ENCODE peak calls at places on chromosomes 4 and X, in eight cellular contexts. L is IMR-90; M is SW480; F is stimulated activated CD4-positive, alpha-beta T cell treated with anti-CD3 and anti-CD28 coated beads, Interleukin-1b, Interleukin-23, amount 100 ng/mL, for 24 hours; N is activated CD4-positive, alpha-beta T cell treated with anti-CD3 and anti-CD28 coated beads, Interleukin-2, amount 50 U/mL, for 1 hour; O is substantia nigra; C is NCI-H1092; A is lower leg skin. P is an unnamed sample.

GRCh38 chrX:1442016-1442665 is 10.6 kb downstream of the ASMTL start:
- DNase-seq in L (no peak), M (no peak), F (no peak), N (no peak), O (no peak), C (no peak), A (peak), P (no peak)

GRCh38 chr4:110854021-110854678 is 231.3 kb upstream of the PITX2 start:
- DNase-seq in L (peak), M (peak), F (no peak), N (no peak), O (no peak), C (no peak), A (no peak), P (no peak)

GRCh38 chr4:144757969-144758368 is 112.0 kb downstream of the HHIP start:
- DNase-seq in L (peak), M (no peak), F (no peak), N (no peak), O (no peak), C (no peak), A (no peak), P (no peak)

GRCh38 chr4:81040175-81040659 is 9.7 kb downstream of the BMP3 start:
- DNase-seq in L (peak), M (peak), F (no peak), N (no peak), O (no peak), C (peak), A (no peak), P (no peak)

GRCh38 chrX:107686792-107687191 is 58.5 kb downstream of the PRPS1 start:
- DNase-seq in L (peak), M (no peak), F (no peak), N (no peak), O (no peak), C (no peak), A (peak), P (no peak)

GRCh38 chr4:125433453-125433852 is 118.7 kb downstream of the FAT4 start:
- DNase-seq in L (peak), M (no peak), F (no peak), N (no peak), O (no peak), C (no peak), A (no peak), P (no peak)

GRCh38 chrX:119734897-119735339 is 23.5 kb upstream of the SOWAHD start:
- DNase-seq in L (no peak), M (no peak), F (no peak), N (no peak), O (peak), C (peak), A (no peak), P (peak)

GRCh38 chr4:120921456-120922389 is 803 bp downstream of the PRDM5 start:
- DNase-seq in L (peak), M (peak), F (peak), N (peak), O (no peak), C (no peak), A (peak), P (peak)

GRCh38 chr4:86893136-86893535 is 914 bp upstream of the C4orf36 start:
- DNase-seq in L (no peak), M (no peak), F (no peak), N (no peak), O (no peak), C (no peak), A (no peak), P (no peak)

GRCh38 chrX:150421816-150422215 is 58.7 kb downstream of the MAMLD1 start:
- DNase-seq in L (peak), M (no peak), F (no peak), N (no peak), O (no peak), C (no peak), A (no peak), P (no peak)

GRCh38 chr4:11293866-11294265 is 134.8 kb downstream of the HS3ST1 start:
- DNase-seq in L (no peak), M (no peak), F (no peak), N (no peak), O (no peak), C (no peak), A (no peak), P (no peak)

GRCh38 chr4:61443813-61444510 is 243.8 kb downstream of the ADGRL3 start:
- DNase-seq in L (peak), M (peak), F (no peak), N (no peak), O (no peak), C (no peak), A (no peak), P (no peak)

GRCh38 chrX:39809326-39809725 is 288.4 kb downstream of the BCOR start:
- DNase-seq in L (peak), M (no peak), F (no peak), N (no peak), O (no peak), C (no peak), A (no peak), P (no peak)

GRCh38 chrX:103518571-103518970 is 718 bp downstream of the RAB40A start:
- DNase-seq in L (no peak), M (no peak), F (no peak), N (no peak), O (no peak), C (no peak), A (no peak), P (no peak)

GRCh38 chr4:77163636-77164035 is 6.6 kb downstream of the CCNG2 start:
- DNase-seq in L (no peak), M (no peak), F (no peak), N (no peak), O (no peak), C (no peak), A (no peak), P (no peak)

GRCh38 chr4:179750374-179750773 is 2308.1 kb upstream of the AGA start:
- DNase-seq in L (peak), M (no peak), F (no peak), N (no peak), O (no peak), C (no peak), A (no peak), P (no peak)

GRCh38 chr4:85474356-85474755 is 594 bp upstream of the ARHGAP24 start:
- DNase-seq in L (no peak), M (no peak), F (no peak), N (no peak), O (no peak), C (no peak), A (no peak), P (no peak)

GRCh38 chrX:24728530-24728929 is 34.8 kb downstream of the POLA1 start:
- DNase-seq in L (no peak), M (no peak), F (no peak), N (no peak), O (no peak), C (no peak), A (no peak), P (no peak)

GRCh38 chr4:35166437-35166836 is 1077.9 kb downstream of the ARAP2 start:
- DNase-seq in L (no peak), M (no peak), F (no peak), N (no peak), O (no peak), C (no peak), A (no peak), P (no peak)

GRCh38 chrX:107713205-107714195 is 62.1 kb downstream of the TSC22D3 start:
- DNase-seq in L (no peak), M (no peak), F (no peak), N (peak), O (no peak), C (no peak), A (peak), P (no peak)

GRCh38 chr4:86963697-86964096 is 28.9 kb downstream of the AFF1 start:
- DNase-seq in L (peak), M (no peak), F (no peak), N (no peak), O (no peak), C (no peak), A (no peak), P (no peak)

GRCh38 chr4:75976177-75976576 is 14.6 kb downstream of the SDAD1 start:
- DNase-seq in L (no peak), M (no peak), F (no peak), N (no peak), O (no peak), C (no peak), A (no peak), P (no peak)

GRCh38 chrX:129726307-129727111 is 12.3 kb upstream of the XPNPEP2 start:
- DNase-seq in L (peak), M (peak), F (no peak), N (peak), O (peak), C (peak), A (peak), P (no peak)

GRCh38 chr4:51906167-51906647 is 63.3 kb downstream of the DCUN1D4 start:
- DNase-seq in L (peak), M (no peak), F (no peak), N (no peak), O (no peak), C (no peak), A (no peak), P (no peak)

GRCh38 chrX:19178402-19178801 is 56.1 kb upstream of the ADGRG2 start:
- DNase-seq in L (no peak), M (no peak), F (no peak), N (no peak), O (no peak), C (no peak), A (no peak), P (no peak)

GRCh38 chrX:12946838-12947544 is 27.9 kb upstream of the TMSB4X start:
- DNase-seq in L (peak), M (peak), F (no peak), N (peak), O (no peak), C (peak), A (peak), P (peak)

GRCh38 chr4:45442466-45442865 is 681.4 kb downstream of the GABRG1 start:
- DNase-seq in L (no peak), M (no peak), F (no peak), N (no peak), O (no peak), C (no peak), A (no peak), P (no peak)

GRCh38 chr4:25890653-25891485 is 23.2 kb upstream of the SMIM20 start:
- DNase-seq in L (no peak), M (no peak), F (no peak), N (no peak), O (no peak), C (peak), A (no peak), P (no peak)

GRCh38 chr4:161936625-161937133 is 227.1 kb downstream of the FSTL5 start:
- DNase-seq in L (peak), M (peak), F (no peak), N (no peak), O (no peak), C (no peak), A (no peak), P (no peak)

GRCh38 chr4:61468091-61468720 is 268.1 kb downstream of the ADGRL3 start:
- DNase-seq in L (peak), M (peak), F (no peak), N (no peak), O (no peak), C (no peak), A (no peak), P (no peak)

GRCh38 chr4:136562842-136563241 is 969.5 kb downstream of the PCDH18 start:
- DNase-seq in L (peak), M (no peak), F (no peak), N (no peak), O (no peak), C (no peak), A (no peak), P (no peak)

GRCh38 chr4:120066182-120066524 is 495 bp downstream of the MAD2L1 start:
- DNase-seq in L (no peak), M (peak), F (peak), N (no peak), O (no peak), C (no peak), A (no peak), P (no peak)

GRCh38 chr4:87067120-87067885 is 132.5 kb downstream of the AFF1 start:
- DNase-seq in L (no peak), M (no peak), F (no peak), N (no peak), O (no peak), C (no peak), A (no peak), P (no peak)

GRCh38 chr4:146329042-146329716 is 114.8 kb downstream of the REELD1 start:
- DNase-seq in L (peak), M (no peak), F (no peak), N (no peak), O (no peak), C (no peak), A (no peak), P (no peak)

GRCh38 chr4:133402616-133403015 is 253.5 kb downstream of the PCDH10 start:
- DNase-seq in L (no peak), M (no peak), F (no peak), N (no peak), O (no peak), C (no peak), A (no peak), P (no peak)

GRCh38 chrX:44260609-44261008 is 82.9 kb downstream of the EFHC2 start:
- DNase-seq in L (no peak), M (no peak), F (no peak), N (no peak), O (no peak), C (no peak), A (no peak), P (no peak)

GRCh38 chr4:121164291-121164690 is at the start of gene TNIP3:
- DNase-seq in L (peak), M (no peak), F (no peak), N (no peak), O (no peak), C (no peak), A (no peak), P (no peak)

P was measured in anterior cingulate cortex.